ENCODE peak calls at places on chromosomes 12 and 14, in four cellular contexts. A is A549, H is HepG2, J is GM23338. G is an unnamed sample.
A peak's percentile ranks its signal among the peaks of the same experiment; 100 is the strongest.

GRCh38 chr12:2624543-2625266 is 170.1 kb upstream of the FKBP4 start:
- DNase-seq in A (peak; percentile 55), H (no peak), J (peak; percentile 93), G (no peak)

GRCh38 chr12:119008691-119009221 is 27.4 kb downstream of the SRRM4 start:
- DNase-seq in A (no peak), H (no peak), J (peak; percentile 56), G (no peak)

GRCh38 chr14:87049886-87050820 is 942.8 kb downstream of the GALC start:
- DNase-seq in A (peak; percentile 20), H (peak; percentile 37), J (peak; percentile 78), G (peak; percentile 6)

GRCh38 chr12:6915789-6916285 is 1.5 kb downstream of the ENO2 start:
- DNase-seq in A (no peak), H (no peak), J (no peak), G (no peak)

GRCh38 chr12:84058136-84058535 is 854.5 kb downstream of the SLC6A15 start:
- DNase-seq in A (no peak), H (no peak), J (no peak), G (no peak)

GRCh38 chr12:9253464-9253863 is 45.3 kb upstream of the PZP start:
- DNase-seq in A (no peak), H (no peak), J (no peak), G (no peak)

GRCh38 chr12:78120866-78121590 is 290.3 kb downstream of the NAV3 start:
- DNase-seq in A (peak; percentile 63), H (no peak), J (no peak), G (peak; percentile 22)

GRCh38 chr14:21924479-21924878 is 250.9 kb upstream of the OR4E1 start:
- DNase-seq in A (no peak), H (no peak), J (peak; percentile 53), G (no peak)

GRCh38 chr12:14369322-14369721 is 3.8 kb downstream of the ATF7IP start:
- DNase-seq in A (no peak), H (no peak), J (no peak), G (no peak)

GRCh38 chr14:52338282-52338681 is 24.2 kb downstream of the PTGER2 start:
- DNase-seq in A (peak; percentile 65), H (peak; percentile 10), J (no peak), G (no peak)

GRCh38 chr12:62711626-62712305 is 223.2 kb downstream of the PPM1H start:
- DNase-seq in A (no peak), H (no peak), J (no peak), G (no peak)

GRCh38 chr12:54416908-54417603 is 2.0 kb downstream of the ITGA5 start:
- DNase-seq in A (no peak), H (no peak), J (no peak), G (peak; percentile 56)

GRCh38 chr12:129551441-129551840 is 352.4 kb downstream of the TMEM132D start:
- DNase-seq in A (no peak), H (no peak), J (no peak), G (no peak)

GRCh38 chr12:129544716-129545115 is 359.1 kb downstream of the TMEM132D start:
- DNase-seq in A (no peak), H (no peak), J (no peak), G (no peak)

GRCh38 chr12:129549656-129550055 is 354.2 kb downstream of the TMEM132D start:
- DNase-seq in A (no peak), H (no peak), J (no peak), G (no peak)

GRCh38 chr12:129552996-129553750 is 350.7 kb downstream of the TMEM132D start:
- DNase-seq in A (no peak), H (no peak), J (no peak), G (no peak)

GRCh38 chr12:129550353-129550752 is 353.5 kb downstream of the TMEM132D start:
- DNase-seq in A (no peak), H (no peak), J (no peak), G (no peak)
- TF ChIP-seq REST in A (no peak), H (no peak), J (no peak), G (no peak)

GRCh38 chr12:98514984-98515367 is 414 bp upstream of the TMPO start:
- DNase-seq in A (no peak), H (no peak), J (no peak), G (no peak)
- TF ChIP-seq REST in A (no peak), H (no peak), J (no peak), G (no peak)

DNA sequence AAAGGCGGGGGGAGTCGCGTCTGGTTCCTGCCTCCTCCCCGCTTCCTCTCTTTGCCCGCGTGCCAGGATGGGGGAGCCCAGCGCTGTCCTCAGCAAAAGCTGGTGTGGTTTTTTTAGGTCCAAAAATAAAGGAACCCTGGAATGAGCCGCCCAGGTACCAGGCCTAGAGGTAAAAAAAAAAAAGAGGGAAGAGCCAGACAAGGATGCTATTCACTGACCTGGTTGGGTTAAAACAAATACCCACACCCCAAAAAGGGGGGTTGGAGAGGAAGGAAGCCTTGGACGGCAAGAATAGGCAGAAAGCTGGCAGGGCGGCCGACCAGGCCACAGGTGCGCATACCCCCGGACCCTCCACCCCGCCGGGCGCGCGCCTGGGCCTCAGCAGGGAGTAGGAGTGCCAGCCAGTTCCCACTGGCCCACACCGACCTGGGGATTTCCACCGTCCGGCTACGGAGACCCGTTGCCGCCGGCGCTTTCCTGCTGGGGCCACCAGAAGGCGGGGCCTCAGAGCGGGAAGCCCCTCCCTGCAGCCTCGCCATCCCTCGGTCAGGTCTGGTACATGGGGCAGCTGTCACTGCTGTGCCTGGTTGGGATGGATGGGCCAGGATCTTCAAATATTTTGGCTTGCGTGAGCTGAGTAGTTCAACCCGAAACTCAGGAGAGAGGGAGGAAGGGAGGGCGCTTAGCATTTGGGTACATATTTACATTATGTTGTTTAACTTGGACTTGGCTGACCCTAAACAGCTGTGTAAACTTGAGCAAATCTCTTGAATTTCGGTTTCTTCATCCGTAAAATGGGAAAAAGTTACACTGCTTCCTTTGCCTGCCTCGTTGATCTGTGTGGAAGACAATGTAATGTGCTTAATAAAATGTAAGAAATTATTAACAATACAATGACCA is 5.4 kb upstream of the IRF2BPL start:
- DNase-seq in A (peak; percentile 94), H (peak; percentile 81), J (peak; percentile 95), G (peak; percentile 34)
- TF ChIP-seq REST in A (no peak), H (no peak), J (no peak), G (peak; percentile 23)

DNA sequence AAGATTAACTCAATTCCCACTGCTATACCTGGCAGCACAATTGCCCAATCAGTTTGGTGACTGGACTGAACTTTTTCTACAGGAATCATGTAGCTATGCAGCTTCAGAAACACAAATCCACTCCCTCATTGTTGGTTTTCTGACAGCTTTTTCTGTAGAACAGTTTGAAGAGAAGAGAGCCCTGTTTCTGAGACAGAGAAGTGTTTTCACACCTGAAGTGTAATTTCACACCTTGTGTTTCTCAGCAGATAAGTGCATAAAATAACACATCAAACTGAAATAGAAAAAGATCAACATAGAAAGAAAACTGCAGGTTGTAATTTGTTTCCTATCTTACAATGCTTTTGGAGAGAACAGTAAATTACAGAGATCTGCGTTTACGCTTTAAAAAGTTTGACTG is 335.6 kb downstream of the SNAPC1 start:
- DNase-seq in A (no peak), H (no peak), J (no peak), G (no peak)
- TF ChIP-seq REST in A (no peak), H (no peak), J (no peak), G (no peak)

DNA sequence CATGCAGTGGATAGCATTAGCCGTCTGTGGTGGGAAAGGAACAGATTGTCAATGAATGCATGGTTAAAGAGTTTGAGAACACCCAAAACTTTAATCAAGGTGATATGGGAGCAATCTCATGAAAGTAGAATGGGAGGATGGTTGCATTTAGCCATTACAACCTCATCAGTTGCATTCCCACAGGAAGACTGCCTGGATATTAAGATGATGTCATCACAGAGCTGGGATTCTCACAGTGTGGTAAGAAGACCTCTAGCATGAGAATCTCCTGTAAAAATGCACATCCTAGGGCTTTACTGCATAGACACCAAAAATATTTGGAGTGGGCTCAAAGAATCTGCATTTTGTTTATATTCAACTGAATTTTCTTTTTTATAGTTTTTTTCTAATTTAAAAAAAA is 284.9 kb downstream of the RGS6 start:
- DNase-seq in A (no peak), H (no peak), J (no peak), G (no peak)
- TF ChIP-seq REST in A (no peak), H (no peak), J (no peak), G (no peak)

DNA sequence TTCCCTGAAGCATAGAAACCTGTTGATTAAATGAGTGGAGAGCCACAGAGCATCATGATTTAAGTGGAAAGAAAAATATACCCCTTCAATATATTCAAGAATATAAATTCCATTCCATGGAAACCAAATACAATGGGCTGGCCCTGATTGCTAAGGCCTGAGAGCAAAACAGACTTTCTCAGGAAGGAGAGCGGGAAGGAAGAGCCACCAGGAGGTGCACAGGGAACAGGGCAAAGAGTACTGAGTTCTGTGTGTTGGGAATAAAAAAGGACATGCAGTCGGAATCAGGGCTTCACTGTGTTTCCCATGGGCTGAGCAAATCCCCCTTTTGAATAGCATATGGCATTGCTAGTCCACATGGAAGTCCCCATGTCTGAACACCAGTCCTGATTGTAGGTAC is 69.7 kb upstream of the PLEKHG3 start:
- DNase-seq in A (no peak), H (no peak), J (no peak), G (no peak)
- TF ChIP-seq REST in A (no peak), H (no peak), J (no peak), G (no peak)

DNA sequence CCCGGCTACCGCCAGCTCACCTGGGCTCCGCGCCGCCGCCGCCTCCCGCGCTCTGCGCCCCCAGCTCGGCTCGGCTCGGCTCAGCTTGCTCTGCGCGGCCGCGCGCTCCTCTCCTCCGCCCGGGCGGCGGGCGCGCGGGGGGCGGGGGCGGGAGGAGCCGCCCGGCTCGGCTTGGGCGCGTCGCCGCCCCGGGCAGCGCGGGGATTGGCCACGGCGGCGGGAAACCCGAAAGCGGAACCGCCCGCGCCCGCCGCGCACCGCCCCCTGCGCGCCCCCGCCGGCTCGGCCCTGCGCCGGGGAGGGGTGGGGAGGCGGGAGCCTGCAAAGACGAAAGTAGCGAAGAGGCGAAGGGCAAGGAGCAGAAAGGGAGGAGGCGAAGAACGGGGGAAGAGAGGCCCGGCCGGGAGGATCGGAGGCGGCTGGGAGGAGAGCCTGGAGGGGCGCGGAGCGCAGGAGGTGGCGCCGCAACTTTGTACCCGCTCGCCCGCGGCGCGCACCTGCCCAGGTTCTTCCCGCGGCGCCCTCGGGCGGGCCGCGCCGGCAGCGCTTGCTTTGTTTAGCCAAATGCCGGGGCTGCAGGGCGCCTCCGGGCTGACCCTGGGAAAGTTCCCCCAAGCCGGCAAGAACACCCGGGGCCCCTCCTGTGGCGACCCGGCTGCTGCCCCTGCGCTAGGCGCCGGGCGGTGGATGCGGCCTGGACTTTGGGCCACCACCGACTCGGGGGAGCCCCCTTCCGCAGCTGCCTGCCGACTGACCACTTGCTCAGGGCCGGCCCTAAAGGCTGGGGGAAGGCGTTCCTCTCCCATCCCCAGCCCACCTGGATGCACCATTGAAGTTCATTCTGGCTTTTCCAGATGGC is at the start of gene CAMKK2:
- DNase-seq in A (peak; percentile 81), H (peak; percentile 50), J (peak; percentile 90), G (peak; percentile 63)
- TF ChIP-seq REST in A (no peak), H (no peak), J (no peak), G (no peak)